ENCODE peak calls at places on chromosomes 12 and 14, in seven cellular contexts. Z is heart left ventricle; J is GM13976; S is activated naive CD4-positive, alpha-beta T cell treated with anti-CD3 and anti-CD28 coated beads for 36 hours; Y is CD8-positive, alpha-beta T cell; A is GM12878; O is cardiac muscle cell. H is an unnamed sample.

GRCh38 chr12:102885043-102885932 is 31.8 kb downstream of the PAH start:
- DNase-seq in Y (no peak), S (no peak), O (no peak), J (no peak), Z (no peak), A (no peak), H (no peak)

GRCh38 chr12:1445807-1446206 is 148.6 kb downstream of the FBXL14 start:
- DNase-seq in O (no peak), S (no peak), A (no peak), Y (no peak), Z (no peak), J (no peak), H (no peak)

GRCh38 chr12:105189293-105189692 is 46.7 kb downstream of the APPL2 start:
- DNase-seq in Z (no peak), Y (no peak), J (no peak), O (no peak), S (no peak), A (no peak), H (no peak)

GRCh38 chr14:63454863-63455622 is 88.1 kb downstream of the PPP2R5E start:
- DNase-seq in Y (no peak), Z (no peak), O (no peak), A (no peak), J (no peak), S (no peak), H (no peak)

GRCh38 chr14:99234366-99234765 is 37.6 kb downstream of the BCL11B start:
- DNase-seq in A (no peak), Z (no peak), Y (no peak), S (no peak), O (no peak), J (no peak), H (no peak)

GRCh38 chr14:35050652-35051051 is 4.6 kb downstream of the FAM177A1 start:
- DNase-seq in S (no peak), J (no peak), O (no peak), Y (no peak), A (no peak), Z (no peak), H (no peak)

GRCh38 chr12:88579572-88579940 is 715 bp downstream of the KITLG start:
- DNase-seq in J (peak; percentile 34), Y (no peak), O (peak; percentile 57), Z (peak; percentile 63), A (no peak), S (no peak), H (peak; percentile 8)

GRCh38 chr14:28896337-28896736 is 129.8 kb downstream of the FOXG1 start:
- DNase-seq in S (no peak), Z (no peak), J (no peak), Y (no peak), O (no peak), A (no peak), H (no peak)

GRCh38 chr12:80861636-80862378 is 75.9 kb downstream of the LIN7A start:
- DNase-seq in Z (no peak), S (no peak), Y (no peak), A (no peak), J (no peak), O (no peak), H (no peak)

GRCh38 chr12:79737875-79738718 is 47.3 kb upstream of the PAWR start:
- DNase-seq in S (peak; percentile 43), O (peak; percentile 79), J (peak; percentile 45), Z (no peak), Y (no peak), A (peak; percentile 16), H (peak; percentile 78)

GRCh38 chr12:106598003-106598402 is 15.2 kb downstream of the RFX4 start:
- DNase-seq in Y (no peak), S (no peak), O (no peak), J (no peak), A (no peak), Z (no peak), H (no peak)

GRCh38 chr12:112031472-112031871 is 18.2 kb downstream of the ERP29 start:
- DNase-seq in Y (no peak), J (no peak), A (no peak), S (no peak), O (no peak), Z (no peak), H (no peak)

GRCh38 chr14:92135269-92135668 is 13.5 kb downstream of the CPSF2 start:
- DNase-seq in J (peak; percentile 21), Y (no peak), S (no peak), A (no peak), O (peak; percentile 2), Z (no peak), H (peak; percentile 21)

GRCh38 chr14:51684760-51685159 is 33.0 kb downstream of the FRMD6 start:
- DNase-seq in A (no peak), J (no peak), Y (no peak), S (no peak), Z (no peak), O (no peak), H (no peak)

GRCh38 chr12:57175428-57176138 is 28.2 kb upstream of the LRP1-AS start:
- DNase-seq in S (peak; percentile 70), Z (peak; percentile 90), J (peak; percentile 77), O (peak; percentile 66), A (no peak), Y (peak; percentile 37), H (peak; percentile 56)

GRCh38 chr12:111446631-111447570 is 41.2 kb downstream of the SH2B3 start:
- DNase-seq in J (no peak), Y (no peak), Z (no peak), O (no peak), S (no peak), A (no peak), H (peak; percentile 1)

GRCh38 chr12:112241176-112241575 is 115.8 kb downstream of the TRAFD1 start:
- DNase-seq in O (no peak), Y (no peak), Z (no peak), S (no peak), J (no peak), A (no peak), H (no peak)

GRCh38 chr14:24943024-24943423 is 106.9 kb downstream of the STXBP6 start:
- DNase-seq in J (no peak), A (no peak), S (no peak), Y (no peak), O (no peak), Z (no peak), H (peak; percentile 13)

GRCh38 chr12:121748571-121749265 is 36.2 kb downstream of the TMEM120B start:
- DNase-seq in A (no peak), O (peak; percentile 61), Z (no peak), J (peak; percentile 57), S (peak; percentile 40), Y (no peak), H (no peak)

GRCh38 chr12:57758566-57759359 is 3.9 kb downstream of the MARCHF9 start:
- DNase-seq in Y (no peak), O (no peak), Z (no peak), J (no peak), A (no peak), S (no peak), H (no peak)

GRCh38 chr14:81401420-81402122 is 1.4 kb upstream of the STON2 start:
- DNase-seq in O (no peak), S (no peak), A (no peak), Z (no peak), J (no peak), Y (no peak), H (peak; percentile 18)

GRCh38 chr12:127716181-127716580 is 550.8 kb upstream of the TMEM132C start:
- DNase-seq in A (no peak), J (no peak), Y (no peak), S (no peak), O (no peak), Z (no peak), H (no peak)

GRCh38 chr12:18383203-18383602 is 121.9 kb downstream of the PIK3C2G start:
- DNase-seq in Y (no peak), Z (no peak), J (no peak), S (no peak), O (peak; percentile 49), A (no peak), H (no peak)

GRCh38 chr14:96297000-96297399 is 41.0 kb downstream of the BDKRB1 start:
- DNase-seq in S (no peak), Z (no peak), Y (no peak), A (no peak), J (peak; percentile 32), O (no peak), H (no peak)

GRCh38 chr12:10310926-10311705 is 3.4 kb downstream of the KLRD1 start:
- DNase-seq in Y (no peak), J (no peak), S (no peak), A (no peak), O (no peak), Z (no peak), H (no peak)

GRCh38 chr12:123253606-123254459 is 17.8 kb downstream of the CDK2AP1 start:
- DNase-seq in S (no peak), Z (peak; percentile 75), Y (no peak), A (no peak), O (no peak), J (no peak), H (no peak)

GRCh38 chr14:76793324-76793723 is 19.4 kb downstream of the ANGEL1 start:
- DNase-seq in J (no peak), O (no peak), Y (no peak), S (no peak), Z (no peak), A (no peak), H (no peak)

GRCh38 chr12:110639336-110640178 is 25.6 kb downstream of the TCTN1 start:
- DNase-seq in A (no peak), O (no peak), J (peak; percentile 38), Z (no peak), Y (no peak), S (no peak), H (peak; percentile 29)

GRCh38 chr12:15526033-15526432 is 203.7 kb downstream of the PTPRO start:
- DNase-seq in J (peak; percentile 47), Y (no peak), S (no peak), O (no peak), Z (no peak), A (peak; percentile 45), H (peak; percentile 84)

GRCh38 chr12:48973531-48973930 is 2.0 kb upstream of the WNT10B start:
- DNase-seq in S (no peak), J (no peak), Y (no peak), Z (peak; percentile 76), A (no peak), O (no peak), H (no peak)

GRCh38 chr14:58492044-58492443 is 64.5 kb downstream of the KIAA0586 start:
- DNase-seq in S (no peak), A (no peak), Y (no peak), Z (no peak), J (no peak), O (no peak), H (no peak)

GRCh38 chr12:51522696-51523095 is 68.3 kb upstream of the SCN8A start:
- DNase-seq in Y (no peak), O (no peak), S (no peak), Z (no peak), A (no peak), J (no peak), H (no peak)

GRCh38 chr12:114904254-114905003 is 220.5 kb upstream of the TBX3 start:
- DNase-seq in A (no peak), Y (no peak), J (no peak), Z (no peak), S (no peak), O (no peak), H (no peak)

GRCh38 chr12:132771126-132771838 is 9.7 kb upstream of the ANKLE2 start:
- DNase-seq in O (no peak), Z (no peak), S (peak; percentile 75), A (no peak), Y (peak; percentile 75), J (peak; percentile 61), H (peak; percentile 91)

GRCh38 chr12:57632898-57633825 is at the start of gene B4GALNT1:
- DNase-seq in Y (peak; percentile 39), S (peak; percentile 65), Z (peak; percentile 79), J (peak; percentile 86), A (no peak), O (peak; percentile 82), H (peak; percentile 69)

GRCh38 chr12:127290251-127290650 is 976.7 kb upstream of the TMEM132C start:
- DNase-seq in Z (no peak), S (no peak), O (no peak), J (no peak), A (no peak), Y (no peak), H (no peak)

GRCh38 chr12:113005759-113006158 is 27.4 kb downstream of the OAS2 start:
- DNase-seq in J (no peak), A (no peak), S (no peak), Z (no peak), O (peak; percentile 13), Y (no peak), H (no peak)

GRCh38 chr14:55707365-55707804 is 127.4 kb downstream of the KTN1 start:
- DNase-seq in S (no peak), A (no peak), J (no peak), Y (no peak), Z (no peak), O (peak; percentile 29), H (peak; percentile 17)